ENCODE peak calls at places on chromosomes 16 and 17, in eight cellular contexts. Q is left ventricle myocardium inferior; J is effector memory CD4-positive, alpha-beta T cell; U is sigmoid colon; C is OCI-LY7; V is colonic mucosa; I is CD4-positive, CD25-positive, alpha-beta regulatory T cell; P is psoas muscle. O is an unnamed sample.

GRCh38 chr17:34000639-34001038 is 254.4 kb upstream of the CCL2 start:
- DNase-seq in Q (no peak), J (no peak), U (no peak), C (no peak), V (no peak), I (no peak), P (no peak), O (no peak)

GRCh38 chr17:49333806-49334205 is 28.2 kb downstream of the ZNF652 start:
- DNase-seq in Q (no peak), J (no peak), U (no peak), C (no peak), V (no peak), I (no peak), P (no peak), O (no peak)

GRCh38 chr17:16283705-16284104 is 66.7 kb downstream of the PIGL start:
- DNase-seq in Q (no peak), J (no peak), U (no peak), C (no peak), V (no peak), I (no peak), P (no peak), O (no peak)

GRCh38 chr17:48406936-48407567 is 23.0 kb downstream of the SKAP1 start:
- DNase-seq in Q (no peak), J (no peak), U (no peak), C (no peak), V (no peak), I (no peak), P (no peak), O (no peak)

GRCh38 chr17:73566905-73567782 is 77.1 kb downstream of the SDK2 start:
- DNase-seq in Q (no peak), J (no peak), U (no peak), C (peak), V (no peak), I (peak), P (no peak), O (peak)

GRCh38 chr17:4304417-4305027 is 40.7 kb upstream of the ANKFY1 start:
- DNase-seq in Q (no peak), J (peak), U (no peak), C (peak), V (peak), I (peak), P (no peak), O (peak)

GRCh38 chr17:55833311-55833710 is 82.5 kb downstream of the PCTP start:
- DNase-seq in Q (no peak), J (no peak), U (no peak), C (no peak), V (no peak), I (no peak), P (no peak), O (no peak)

GRCh38 chr17:45756266-45756989 is 27.7 kb upstream of the CRHR1 start:
- DNase-seq in Q (no peak), J (no peak), U (no peak), C (no peak), V (no peak), I (no peak), P (no peak), O (no peak)

GRCh38 chr16:28538733-28539596 is at the start of gene NUPR1:
- DNase-seq in Q (peak), J (no peak), U (peak), C (no peak), V (peak), I (no peak), P (peak), O (peak)

GRCh38 chr17:78777886-78778285 is 4.2 kb downstream of the CYTH1 start:
- DNase-seq in Q (no peak), J (no peak), U (peak), C (no peak), V (no peak), I (no peak), P (no peak), O (no peak)

GRCh38 chr17:78769200-78769773 is 12.8 kb downstream of the CYTH1 start:
- DNase-seq in Q (no peak), J (no peak), U (no peak), C (peak), V (no peak), I (no peak), P (no peak), O (no peak)

GRCh38 chr17:78774956-78775571 is 7.0 kb downstream of the CYTH1 start:
- DNase-seq in Q (no peak), J (peak), U (peak), C (peak), V (no peak), I (peak), P (no peak), O (peak)

GRCh38 chr17:78771758-78772382 is 10.2 kb downstream of the CYTH1 start:
- DNase-seq in Q (no peak), J (no peak), U (peak), C (no peak), V (no peak), I (no peak), P (no peak), O (no peak)

GRCh38 chr17:78774456-78774855 is 7.6 kb downstream of the CYTH1 start:
- DNase-seq in Q (no peak), J (no peak), U (peak), C (peak), V (no peak), I (no peak), P (no peak), O (peak)
- H3K27ac ChIP-seq in Q (peak), J (peak), U (peak), C (peak), V (peak), I (peak), P (peak), O (peak)

GRCh38 chr16:21646091-21646490 is 6.3 kb downstream of the IGSF6 start:
- DNase-seq in Q (no peak), J (no peak), U (no peak), C (no peak), V (no peak), I (no peak), P (no peak), O (no peak)
- H3K27ac ChIP-seq in Q (peak), J (peak), U (peak), C (peak), V (peak), I (peak), P (peak), O (peak)

GRCh38 chr16:50295541-50296132 is 29.3 kb downstream of the ADCY7 start:
- DNase-seq in Q (peak), J (no peak), U (no peak), C (no peak), V (no peak), I (no peak), P (peak), O (peak)
- H3K27ac ChIP-seq in Q (no peak), J (no peak), U (no peak), C (no peak), V (no peak), I (no peak), P (no peak), O (no peak)

GRCh38 chr17:83191388-83192160 is 112.2 kb downstream of the METRNL start:
- DNase-seq in Q (no peak), J (no peak), U (peak), C (no peak), V (no peak), I (no peak), P (peak), O (peak)

GRCh38 chr17:83189673-83190385 is 110.4 kb downstream of the METRNL start:
- DNase-seq in Q (peak), J (no peak), U (peak), C (no peak), V (peak), I (no peak), P (peak), O (peak)

GRCh38 chr17:83192161-83192788 is 112.9 kb downstream of the METRNL start:
- DNase-seq in Q (peak), J (no peak), U (peak), C (no peak), V (peak), I (no peak), P (peak), O (peak)

GRCh38 chr17:83189013-83189672 is 109.7 kb downstream of the METRNL start:
- DNase-seq in Q (no peak), J (no peak), U (peak), C (no peak), V (no peak), I (no peak), P (peak), O (peak)

DNA sequence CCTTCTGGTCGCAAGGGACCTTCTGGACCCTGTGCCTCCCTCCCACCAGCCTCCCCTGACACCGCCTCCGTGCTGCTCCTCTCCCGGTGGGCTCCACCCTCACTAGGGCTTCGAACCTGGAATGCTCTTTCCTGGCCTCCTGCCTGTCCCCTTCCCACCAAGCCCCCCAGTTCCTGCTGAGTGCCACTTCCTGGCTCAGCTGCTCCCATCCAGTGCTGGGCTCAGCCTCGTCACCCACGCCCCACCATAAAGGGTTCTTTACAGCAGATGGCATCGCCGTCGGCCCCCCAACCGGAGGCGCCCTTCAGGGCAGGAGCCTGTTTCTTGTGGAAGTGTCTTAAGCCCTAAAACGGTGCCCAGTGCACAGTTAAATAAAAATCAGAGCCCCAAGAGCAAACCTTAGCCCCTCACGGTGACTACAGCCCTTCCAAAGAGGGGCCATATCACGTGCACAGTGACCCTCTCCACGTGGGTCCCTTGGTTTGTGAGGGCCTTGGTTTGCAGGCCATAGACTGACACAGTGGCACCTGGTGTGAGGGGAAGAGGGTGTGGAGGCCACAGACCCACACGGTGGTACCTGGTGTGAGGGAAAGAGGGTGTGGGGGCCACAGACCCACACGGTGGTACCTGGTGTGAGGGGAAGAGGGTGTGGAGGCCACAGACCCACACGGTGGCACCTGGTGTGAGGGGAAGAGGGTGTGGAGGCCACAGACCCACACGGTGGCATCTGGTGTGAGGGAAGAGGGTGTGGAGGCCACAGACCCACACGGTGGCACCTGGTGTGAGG is 111.4 kb downstream of the METRNL start:
- DNase-seq in Q (no peak), J (no peak), U (peak), C (no peak), V (peak), I (no peak), P (peak), O (peak)
- H3K27ac ChIP-seq in Q (no peak), J (no peak), U (no peak), C (no peak), V (no peak), I (no peak), P (no peak), O (no peak)

GRCh38 chr17:39116224-39116623 is 35.2 kb downstream of the PLXDC1 start:
- DNase-seq in Q (no peak), J (no peak), U (no peak), C (no peak), V (no peak), I (no peak), P (no peak), O (no peak)

GRCh38 chr17:39122982-39123381 is 28.5 kb downstream of the PLXDC1 start:
- DNase-seq in Q (no peak), J (no peak), U (no peak), C (no peak), V (no peak), I (no peak), P (no peak), O (no peak)

GRCh38 chr17:39114744-39115534 is 36.5 kb downstream of the PLXDC1 start:
- DNase-seq in Q (no peak), J (no peak), U (peak), C (no peak), V (no peak), I (no peak), P (no peak), O (no peak)

GRCh38 chr17:39123627-39124026 is 27.8 kb downstream of the PLXDC1 start:
- DNase-seq in Q (no peak), J (no peak), U (no peak), C (no peak), V (no peak), I (no peak), P (peak), O (no peak)

GRCh38 chr17:39118674-39119419 is 32.6 kb downstream of the PLXDC1 start:
- DNase-seq in Q (no peak), J (no peak), U (no peak), C (peak), V (no peak), I (no peak), P (no peak), O (no peak)
- H3K27ac ChIP-seq in Q (no peak), J (no peak), U (no peak), C (peak), V (no peak), I (no peak), P (no peak), O (no peak)

GRCh38 chr16:86431540-86431939 is 78.8 kb upstream of the FOXF1 start:
- DNase-seq in Q (no peak), J (no peak), U (no peak), C (no peak), V (no peak), I (no peak), P (no peak), O (no peak)
- H3K27ac ChIP-seq in Q (no peak), J (no peak), U (peak), C (no peak), V (peak), I (no peak), P (no peak), O (peak)

GRCh38 chr17:28397275-28397674 is 8.7 kb downstream of the SLC46A1 start:
- DNase-seq in Q (no peak), J (no peak), U (no peak), C (no peak), V (no peak), I (no peak), P (no peak), O (no peak)
- H3K27ac ChIP-seq in Q (no peak), J (no peak), U (no peak), C (no peak), V (no peak), I (no peak), P (no peak), O (no peak)

DNA sequence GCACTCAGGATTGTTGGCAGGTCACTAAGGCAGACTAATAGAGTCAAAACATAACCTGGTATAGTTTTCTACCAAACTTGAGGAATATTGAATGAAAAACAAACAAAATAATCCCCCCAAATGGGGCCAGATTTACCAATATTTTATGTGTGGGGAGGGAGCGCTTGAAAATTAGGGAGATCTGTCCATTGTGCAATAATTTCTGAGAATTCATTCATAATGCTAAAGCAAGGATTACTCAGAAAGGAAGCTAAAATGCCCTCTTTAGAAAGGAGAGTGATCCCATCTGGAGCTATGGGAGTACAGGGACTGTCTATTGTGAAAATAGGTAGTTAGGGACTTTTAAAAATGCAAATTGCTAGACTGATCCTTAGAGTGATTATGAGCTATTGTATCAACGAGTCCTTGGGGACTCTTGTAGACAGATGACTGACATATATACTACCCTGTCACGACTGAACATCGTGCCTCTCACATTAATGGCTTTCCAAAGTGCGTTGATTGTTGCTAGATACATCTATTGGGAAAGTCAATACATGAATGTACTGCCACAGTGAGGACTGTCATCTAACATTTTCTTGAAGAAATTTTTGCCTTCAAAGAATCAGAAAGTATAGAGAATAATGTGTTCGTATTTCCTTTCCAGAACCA is 193.7 kb downstream of the AATF start:
- DNase-seq in Q (no peak), J (no peak), U (no peak), C (no peak), V (no peak), I (no peak), P (no peak), O (no peak)
- H3K27ac ChIP-seq in Q (no peak), J (no peak), U (no peak), C (no peak), V (no peak), I (no peak), P (no peak), O (no peak)

DNA sequence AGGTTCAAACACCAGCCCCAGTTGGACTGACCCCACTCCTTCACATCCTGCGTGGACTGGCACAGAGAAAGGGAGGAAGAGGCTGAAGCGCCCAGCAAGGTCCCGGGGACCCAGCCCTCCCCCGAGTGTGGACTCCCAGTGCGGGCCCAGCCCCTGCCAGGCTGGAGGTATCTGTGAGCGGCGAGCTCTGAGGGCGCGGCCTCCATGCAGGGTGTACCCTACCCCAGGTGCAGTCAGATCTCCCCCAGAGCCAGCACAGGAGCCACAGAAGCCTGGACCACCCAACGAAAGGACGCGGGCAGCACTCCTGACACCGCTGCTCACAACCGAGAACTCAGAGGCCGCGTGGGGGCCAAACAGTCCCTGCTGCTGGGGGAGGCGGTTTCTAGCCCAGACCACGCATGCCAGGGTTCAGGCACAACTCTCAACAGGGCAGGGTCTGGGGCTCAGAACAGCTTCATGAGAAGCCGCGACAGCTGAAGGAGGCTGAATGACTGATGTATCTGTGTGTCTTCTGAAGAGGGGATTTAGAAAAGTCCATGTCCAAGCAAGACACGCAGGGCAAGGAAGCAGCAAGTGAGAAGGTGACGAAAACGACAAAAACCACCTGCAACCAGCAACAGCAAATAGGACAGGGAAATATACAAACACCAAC is 8.5 kb downstream of the SLC38A10 start:
- DNase-seq in Q (no peak), J (no peak), U (no peak), C (no peak), V (no peak), I (no peak), P (no peak), O (no peak)
- H3K27ac ChIP-seq in Q (peak), J (peak), U (peak), C (no peak), V (no peak), I (peak), P (peak), O (peak)

O was measured in Peyer's patch.